ENCODE peak calls at places on chromosome 14, in five cellular contexts. I, J, R, G and Y are unnamed samples.

GRCh38 chr14:89337161-89337560 is 79.9 kb downstream of the FOXN3 start:
- DNase-seq in I (no peak), J (no peak), R (no peak), G (no peak), Y (no peak)

GRCh38 chr14:76432967-76433752 is 57.2 kb downstream of the ESRRB start:
- DNase-seq in I (no peak), J (no peak), R (no peak), G (no peak), Y (no peak)

GRCh38 chr14:36520601-36521525 is 831 bp upstream of the NKX2-1 start:
- DNase-seq in I (no peak), J (peak; percentile 64), R (no peak), G (no peak), Y (no peak)

GRCh38 chr14:61477845-61478438 is 156.6 kb downstream of the PRKCH start:
- DNase-seq in I (peak; percentile 15), J (no peak), R (peak; percentile 61), G (no peak), Y (no peak)

GRCh38 chr14:92850492-92850891 is 56.4 kb downstream of the GOLGA5 start:
- DNase-seq in I (no peak), J (no peak), R (no peak), G (no peak), Y (no peak)

GRCh38 chr14:72608391-72609204 is 285.3 kb downstream of the DPF3 start:
- DNase-seq in I (no peak), J (peak; percentile 77), R (no peak), G (no peak), Y (peak; percentile 90)

GRCh38 chr14:98136420-98136819 is 1135.6 kb downstream of the BCL11B start:
- DNase-seq in I (no peak), J (no peak), R (no peak), G (no peak), Y (no peak)

GRCh38 chr14:42299692-42300091 is 693.0 kb downstream of the LRFN5 start:
- DNase-seq in I (no peak), J (no peak), R (no peak), G (no peak), Y (no peak)

GRCh38 chr14:22319526-22320352 is 269.3 kb downstream of the DAD1 start:
- DNase-seq in I (no peak), J (peak; percentile 29), R (peak; percentile 59), G (no peak), Y (peak; percentile 73)

GRCh38 chr14:88630565-88630964 is 67.7 kb downstream of the ZC3H14 start:
- DNase-seq in I (no peak), J (no peak), R (no peak), G (no peak), Y (peak; percentile 55)

GRCh38 chr14:83632375-83632774 is 1897.6 kb upstream of the FLRT2 start:
- DNase-seq in I (no peak), J (no peak), R (no peak), G (peak; percentile 74), Y (no peak)

GRCh38 chr14:90639641-90640040 is 176.6 kb downstream of the TTC7B start:
- DNase-seq in I (no peak), J (no peak), R (no peak), G (no peak), Y (no peak)

GRCh38 chr14:92160619-92161018 is 38.9 kb downstream of the CPSF2 start:
- DNase-seq in I (no peak), J (no peak), R (no peak), G (peak; percentile 21), Y (peak; percentile 86)

GRCh38 chr14:55662757-55663156 is 82.8 kb downstream of the KTN1 start:
- DNase-seq in I (no peak), J (no peak), R (peak; percentile 4), G (no peak), Y (no peak)

GRCh38 chr14:55661029-55661428 is 81.0 kb downstream of the KTN1 start:
- DNase-seq in I (no peak), J (no peak), R (no peak), G (no peak), Y (no peak)

GRCh38 chr14:55665067-55665700 is 85.2 kb downstream of the KTN1 start:
- DNase-seq in I (no peak), J (no peak), R (no peak), G (no peak), Y (no peak)
- H3K4me3 ChIP-seq in I (no peak overlapping the region), J (no peak overlapping the region), R (no peak overlapping the region), G (no peak overlapping the region), Y (no peak overlapping the region)

DNA sequence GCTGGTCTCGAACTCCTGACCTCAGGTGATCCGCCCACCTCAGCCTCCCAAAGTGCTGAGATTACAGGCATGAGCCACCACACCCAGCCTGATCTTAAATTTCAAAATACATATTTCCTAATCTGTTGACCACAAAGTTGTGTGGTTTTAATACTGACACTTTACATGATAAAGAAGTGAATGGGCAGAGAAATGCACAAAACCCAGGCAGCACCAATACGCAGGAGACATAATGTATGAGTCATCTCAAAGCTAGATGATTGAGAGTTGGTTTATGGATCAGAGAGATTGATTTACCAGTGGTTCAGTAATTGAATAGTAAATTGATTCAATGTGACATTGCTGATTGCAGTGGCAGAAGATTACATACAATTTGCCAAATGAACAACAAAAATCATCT is 19.2 kb upstream of the PPP2R5E start:
- DNase-seq in I (no peak), J (no peak), R (no peak), G (no peak), Y (peak; percentile 49)
- H3K4me3 ChIP-seq in I (no peak overlapping the region), J (no peak overlapping the region), R (no peak overlapping the region), G (no peak overlapping the region), Y (no peak overlapping the region)

GRCh38 chr14:57833304-57833703 is 32.6 kb downstream of the SLC35F4 start:
- DNase-seq in I (no peak), J (peak; percentile 41), R (no peak), G (no peak), Y (peak; percentile 96)
- H3K4me3 ChIP-seq in I (no peak overlapping the region), J (no peak overlapping the region), R (no peak overlapping the region), G (no peak overlapping the region), Y (no peak overlapping the region)

GRCh38 chr14:104460920-104461651 is 118.5 kb upstream of the C14orf180 start:
- DNase-seq in I (no peak), J (no peak), R (peak; percentile 20), G (no peak), Y (no peak)
- H3K4me3 ChIP-seq in I (no peak overlapping the region), J (no peak overlapping the region), R (peak overlapping the region; percentile 51), G (no peak overlapping the region), Y (no peak overlapping the region)

GRCh38 chr14:96364911-96365310 is 1.6 kb downstream of the GSKIP start:
- DNase-seq in I (no peak), J (no peak), R (no peak), G (no peak), Y (no peak)
- H3K4me3 ChIP-seq in I (no peak overlapping the region), J (no peak overlapping the region), R (peak overlapping the region; percentile 96), G (no peak overlapping the region), Y (peak overlapping the region; percentile 91)

GRCh38 chr14:33943484-33943883 is 7.4 kb downstream of the EGLN3 start:
- DNase-seq in I (no peak), J (no peak), R (no peak), G (no peak), Y (no peak)
- H3K4me3 ChIP-seq in I (no peak overlapping the region), J (no peak overlapping the region), R (no peak overlapping the region), G (no peak overlapping the region), Y (no peak overlapping the region)

DNA sequence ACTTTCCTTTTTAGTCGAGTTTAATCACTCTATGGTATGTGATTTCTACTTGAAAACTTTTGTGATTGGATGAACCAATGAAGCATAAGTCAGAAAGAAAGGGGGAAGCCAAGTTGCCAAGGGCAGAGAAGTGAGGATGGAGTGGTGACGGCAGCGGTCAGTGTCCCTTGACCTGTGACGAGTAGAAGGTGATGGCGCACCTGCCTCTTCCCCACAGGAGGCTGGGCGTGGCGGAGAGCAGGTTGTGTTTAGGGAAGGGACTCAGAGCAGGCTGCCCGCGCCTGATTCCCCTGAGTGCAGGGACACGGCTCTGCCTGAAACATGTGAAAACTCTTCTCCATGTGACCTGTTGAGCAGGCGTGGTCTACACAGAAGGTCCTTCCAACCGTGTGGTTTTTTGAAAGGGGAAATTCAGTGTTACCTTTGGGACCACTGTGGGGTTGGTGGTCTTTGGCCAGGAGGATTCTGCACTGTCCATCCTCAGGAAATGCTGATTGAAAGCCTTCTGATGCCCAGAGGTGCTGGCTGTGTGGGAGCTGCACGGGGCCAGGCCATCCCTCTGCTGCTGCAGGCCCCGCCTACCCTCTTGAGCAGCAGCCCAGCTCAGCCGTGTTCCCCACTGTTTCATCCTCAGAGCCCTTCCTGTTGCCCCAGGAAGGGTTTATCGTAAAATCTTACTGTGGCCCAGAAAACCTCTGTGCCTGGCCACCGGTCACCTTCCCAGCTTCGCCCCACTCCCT is 23.5 kb upstream of the AMN start:
- DNase-seq in I (no peak), J (no peak), R (no peak), G (no peak), Y (no peak)
- H3K4me3 ChIP-seq in I (no peak overlapping the region), J (no peak overlapping the region), R (no peak overlapping the region), G (no peak overlapping the region), Y (no peak overlapping the region)

GRCh38 chr14:100726812-100727564 is at the start of gene DLK1:
- DNase-seq in I (no peak), J (no peak), R (no peak), G (no peak), Y (no peak)
- H3K4me3 ChIP-seq in I (no peak within 1 kb of the TSS), J (no peak within 1 kb of the TSS), R (no peak within 1 kb of the TSS), G (no peak within 1 kb of the TSS), Y (no peak within 1 kb of the TSS)

DNA sequence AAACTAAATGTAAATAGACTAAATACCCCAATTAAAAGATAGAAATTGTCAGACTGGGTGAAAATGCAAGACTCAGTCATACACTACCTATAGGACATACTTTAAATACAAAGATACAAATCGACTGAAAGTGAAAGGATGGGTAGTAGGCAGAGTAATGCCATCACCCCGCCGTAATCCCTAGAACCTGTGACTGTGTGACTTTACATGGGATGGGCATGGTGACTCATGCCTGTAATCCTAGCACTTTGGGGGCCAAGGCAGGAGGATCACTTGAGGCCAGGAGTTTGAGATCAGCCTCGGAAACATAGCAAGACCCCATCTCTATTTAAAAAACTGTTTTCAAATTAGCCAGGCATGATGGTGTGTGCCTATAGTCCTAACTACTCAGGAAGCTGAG is 2.6 kb upstream of the EVL start:
- DNase-seq in I (no peak), J (no peak), R (no peak), G (no peak), Y (no peak)
- H3K4me3 ChIP-seq in I (no peak overlapping the region), J (no peak overlapping the region), R (no peak overlapping the region), G (no peak overlapping the region), Y (no peak overlapping the region)

GRCh38 chr14:38199768-38200167 is 7.9 kb upstream of the SSTR1 start:
- DNase-seq in I (no peak), J (no peak), R (no peak), G (no peak), Y (peak; percentile 9)
- H3K4me3 ChIP-seq in I (no peak overlapping the region), J (no peak overlapping the region), R (no peak overlapping the region), G (no peak overlapping the region), Y (no peak overlapping the region)